ENCODE peak calls at places on chromosome 11, in four cellular contexts. R is Ammon's horn, O is SW480, E is heart right ventricle. I is an unnamed sample.

GRCh38 chr11:47259178-47259977 is 1.6 kb downstream of the NR1H3 start:
- DNase-seq in E (no peak), O (peak), R (peak), I (no peak)

GRCh38 chr11:10322830-10323792 is 18.2 kb downstream of the ADM start:
- DNase-seq in O (peak), R (no peak), E (no peak), I (no peak)

GRCh38 chr11:123170929-123171328 is 24.1 kb downstream of the CLMP start:
- DNase-seq in O (no peak), E (no peak), R (no peak), I (no peak)

GRCh38 chr11:36455658-36456111 is 54.4 kb downstream of the TRAF6 start:
- DNase-seq in R (peak), O (peak), E (peak), I (peak)

GRCh38 chr11:62556102-62556871 is 9.7 kb upstream of the AHNAK start:
- DNase-seq in E (peak), R (peak), O (peak), I (no peak)

GRCh38 chr11:13487661-13488030 is 8.2 kb downstream of the PTH start:
- DNase-seq in O (no peak), R (no peak), E (no peak), I (no peak)

GRCh38 chr11:64245401-64245796 is 1.3 kb downstream of the PPP1R14B start:
- DNase-seq in O (no peak), R (no peak), E (peak), I (no peak)

GRCh38 chr11:110518809-110519514 is 89.2 kb downstream of the FDX1 start:
- DNase-seq in R (no peak), E (no peak), O (no peak), I (no peak)

GRCh38 chr11:21675049-21675616 is 517.8 kb upstream of the ANO5 start:
- DNase-seq in E (no peak), O (no peak), R (no peak), I (no peak)

GRCh38 chr11:115919341-115920086 is 415.3 kb upstream of the CADM1 start:
- DNase-seq in E (no peak), O (peak), R (no peak), I (no peak)

GRCh38 chr11:63839508-63840355 is 822 bp downstream of the MARK2 start:
- DNase-seq in E (peak), R (peak), O (no peak), I (peak)

GRCh38 chr11:133726576-133726975 is 118.7 kb downstream of the SPATA19 start:
- DNase-seq in O (no peak), R (peak), E (no peak), I (no peak)

GRCh38 chr11:68020575-68020974 is 9.9 kb upstream of the NDUFS8 start:
- DNase-seq in E (no peak), O (peak), R (no peak), I (no peak)

GRCh38 chr11:122192634-122193245 is 76.7 kb upstream of the BLID start:
- DNase-seq in E (no peak), O (no peak), R (no peak), I (no peak)

GRCh38 chr11:76634934-76635333 is 35.6 kb downstream of the LRRC32 start:
- DNase-seq in R (no peak), E (no peak), O (no peak), I (no peak)

GRCh38 chr11:26704249-26704648 is 17.6 kb downstream of the SLC5A12 start:
- DNase-seq in O (no peak), R (no peak), E (no peak), I (no peak)